ENCODE peak calls at places on chromosomes 13 and 19, in seven cellular contexts. Z is lung, Q is OCI-LY7, G is left ventricle myocardium inferior, O is suprapubic skin, W is tibial artery, Y is Peyer's patch. C is an unnamed sample. For H3K4me1, the result is how much of the 10 kb centered on the place peaks cover.

GRCh38 chr13:48891586-48891985 is 84.1 kb upstream of the FNDC3A start:
- DNase-seq in Y (no peak), O (no peak), Z (no peak), G (no peak), W (no peak), Q (no peak), C (no peak)

GRCh38 chr19:38386968-38387549 is 775 bp downstream of the GGN start:
- DNase-seq in G (peak), Y (no peak), W (peak), O (peak), Q (no peak), Z (no peak), C (no peak)

GRCh38 chr19:19170053-19170945 is at the start of gene MEF2B:
- DNase-seq in G (peak), W (peak), Q (peak), Y (peak), O (peak), Z (peak), C (peak)

GRCh38 chr19:38151242-38151641 is 72.8 kb downstream of the DPF1 start:
- DNase-seq in W (no peak), G (no peak), Z (no peak), Q (no peak), O (no peak), Y (no peak), C (no peak)

GRCh38 chr13:110257408-110257807 is 49.5 kb downstream of the COL4A1 start:
- DNase-seq in O (no peak), Z (no peak), Y (no peak), W (no peak), G (no peak), Q (no peak), C (no peak)

GRCh38 chr19:55083004-55083850 is 7.6 kb downstream of the EPS8L1 start:
- DNase-seq in O (no peak), Q (no peak), Z (no peak), G (no peak), W (no peak), Y (no peak), C (no peak)

GRCh38 chr13:28819046-28819747 is 942 bp upstream of the MTUS2 start:
- DNase-seq in Z (no peak), Q (no peak), O (no peak), Y (no peak), G (no peak), W (no peak), C (no peak)

GRCh38 chr19:2524361-2524839 is 48.5 kb downstream of the GADD45B start:
- DNase-seq in G (no peak), W (no peak), O (no peak), Y (no peak), Z (no peak), Q (no peak), C (no peak)

GRCh38 chr19:34313188-34313587 is 51.8 kb upstream of the GPI start:
- DNase-seq in G (no peak), W (no peak), Q (no peak), O (no peak), Y (no peak), Z (no peak), C (no peak)

GRCh38 chr19:43446746-43447489 is 18.5 kb downstream of the LYPD3 start:
- DNase-seq in G (peak), Y (peak), Q (peak), Z (peak), W (peak), O (peak), C (peak)

GRCh38 chr13:26132756-26133155 is 80.9 kb upstream of the SHISA2 start:
- DNase-seq in Y (no peak), Q (no peak), W (no peak), O (no peak), Z (no peak), G (no peak), C (no peak)

GRCh38 chr13:62250501-62251175 is 835.0 kb upstream of the PCDH20 start:
- DNase-seq in Q (no peak), W (no peak), Y (no peak), Z (no peak), G (no peak), O (no peak), C (no peak)

GRCh38 chr13:100550433-100550832 is 38.2 kb downstream of the GGACT start:
- DNase-seq in Q (no peak), G (peak), Y (no peak), W (no peak), Z (no peak), O (no peak), C (no peak)

GRCh38 chr19:42424345-42424707 is 2.9 kb downstream of the LIPE start:
- DNase-seq in Y (no peak), O (no peak), Q (no peak), G (no peak), W (no peak), Z (no peak), C (no peak)

GRCh38 chr19:56101746-56102535 is 19.2 kb downstream of the ZNF787 start:
- DNase-seq in Q (no peak), W (no peak), O (no peak), G (no peak), Z (no peak), Y (no peak), C (no peak)

GRCh38 chr13:39036212-39036611 is 1.7 kb downstream of the PROSER1 start:
- DNase-seq in G (no peak), Y (no peak), W (no peak), Q (peak), O (no peak), Z (no peak), C (no peak)

GRCh38 chr19:5445071-5445470 is 10.1 kb upstream of the ZNRF4 start:
- DNase-seq in W (no peak), Q (no peak), G (no peak), Y (no peak), Z (no peak), O (no peak), C (no peak)

GRCh38 chr19:21202865-21203494 is 61.1 kb downstream of the ZNF431 start:
- DNase-seq in O (no peak), Z (no peak), Q (peak), G (no peak), W (no peak), Y (no peak), C (peak)

GRCh38 chr19:48874309-48875135 is 2.3 kb downstream of the PPP1R15A start:
- DNase-seq in W (no peak), Y (peak), Z (no peak), O (no peak), G (no peak), Q (no peak), C (peak)

GRCh38 chr19:48881741-48882657 is 9.8 kb downstream of the PPP1R15A start:
- DNase-seq in G (no peak), Z (no peak), O (no peak), Y (no peak), W (no peak), Q (peak), C (peak)

GRCh38 chr19:48878219-48879024 is 6.2 kb downstream of the PPP1R15A start:
- DNase-seq in Y (no peak), Q (no peak), O (no peak), Z (no peak), W (peak), G (no peak), C (no peak)

GRCh38 chr19:48877900-48878218 is 5.6 kb downstream of the PPP1R15A start:
- DNase-seq in W (no peak), O (no peak), Z (no peak), G (no peak), Q (no peak), Y (no peak), C (no peak)

GRCh38 chr19:48879025-48879572 is 6.9 kb downstream of the PPP1R15A start:
- DNase-seq in W (no peak), O (no peak), Q (no peak), Y (no peak), G (no peak), Z (no peak), C (no peak)
- H3K27ac ChIP-seq in W (peak), O (no peak), Q (peak), Y (no peak), G (peak), Z (peak), C (no peak)

GRCh38 chr13:109208522-109208921 is 577.9 kb downstream of the IRS2 start:
- DNase-seq in O (no peak), G (no peak), Z (no peak), Y (no peak), Q (no peak), W (no peak), C (no peak)

GRCh38 chr13:109209526-109209925 is 576.9 kb downstream of the IRS2 start:
- DNase-seq in W (no peak), O (no peak), Q (no peak), Y (no peak), G (no peak), Z (no peak), C (no peak)

GRCh38 chr13:109206616-109207015 is 577.2 kb downstream of the MYO16 start:
- DNase-seq in Y (no peak), G (no peak), Q (no peak), Z (no peak), O (no peak), W (no peak), C (no peak)

GRCh38 chr13:109205315-109205714 is 575.9 kb downstream of the MYO16 start:
- DNase-seq in Q (no peak), W (no peak), G (no peak), O (no peak), Z (no peak), Y (no peak), C (no peak)

GRCh38 chr13:109207618-109208017 is 578.2 kb downstream of the MYO16 start:
- DNase-seq in Y (no peak), Z (no peak), G (no peak), O (no peak), Q (no peak), W (no peak), C (no peak)
- H3K4me1 ChIP-seq in Y (under half), Z (under half), G (under half), O (under half), Q (under half), W (under half), C (under half)

DNA sequence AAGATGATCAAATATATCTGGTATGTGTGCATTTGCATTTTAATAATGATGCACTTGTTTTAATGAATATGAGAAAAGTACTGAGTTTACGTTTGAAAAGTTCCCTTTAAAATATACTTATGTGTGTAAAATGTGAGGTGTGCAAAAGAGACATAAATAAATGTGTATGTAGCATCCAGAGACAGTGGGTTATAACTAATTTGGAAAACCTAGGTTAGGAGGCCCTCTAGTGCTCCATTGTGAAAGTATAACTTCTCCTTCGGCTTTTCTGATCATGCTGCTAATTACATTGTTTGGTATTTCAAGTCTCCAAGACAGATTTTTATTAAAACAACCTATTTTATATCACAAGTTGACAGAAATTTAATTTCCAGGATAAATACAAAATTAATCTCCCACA is 30.1 kb downstream of the SCEL start:
- DNase-seq in O (no peak), Y (no peak), G (no peak), Z (no peak), Q (peak), W (no peak), C (no peak)
- TF ChIP-seq CTCF in O (peak), Y (peak), G (peak), Z (peak), Q (peak), W (no peak), C (peak)

GRCh38 chr19:17243340-17243853 is 2.3 kb downstream of the NR2F6 start:
- DNase-seq in Q (no peak), G (no peak), O (no peak), Z (no peak), W (no peak), Y (no peak), C (no peak)

GRCh38 chr19:17243854-17244617 is 1.7 kb downstream of the NR2F6 start:
- DNase-seq in G (peak), Z (no peak), Q (peak), W (peak), O (no peak), Y (no peak), C (no peak)

GRCh38 chr19:17245535-17245984 is at the start of gene NR2F6:
- DNase-seq in W (no peak), O (no peak), Y (no peak), Q (no peak), G (no peak), Z (no peak), C (no peak)

GRCh38 chr19:17246681-17247425 is 1.1 kb upstream of the NR2F6 start:
- DNase-seq in O (no peak), Y (no peak), G (peak), W (no peak), Q (no peak), Z (no peak), C (no peak)

DNA sequence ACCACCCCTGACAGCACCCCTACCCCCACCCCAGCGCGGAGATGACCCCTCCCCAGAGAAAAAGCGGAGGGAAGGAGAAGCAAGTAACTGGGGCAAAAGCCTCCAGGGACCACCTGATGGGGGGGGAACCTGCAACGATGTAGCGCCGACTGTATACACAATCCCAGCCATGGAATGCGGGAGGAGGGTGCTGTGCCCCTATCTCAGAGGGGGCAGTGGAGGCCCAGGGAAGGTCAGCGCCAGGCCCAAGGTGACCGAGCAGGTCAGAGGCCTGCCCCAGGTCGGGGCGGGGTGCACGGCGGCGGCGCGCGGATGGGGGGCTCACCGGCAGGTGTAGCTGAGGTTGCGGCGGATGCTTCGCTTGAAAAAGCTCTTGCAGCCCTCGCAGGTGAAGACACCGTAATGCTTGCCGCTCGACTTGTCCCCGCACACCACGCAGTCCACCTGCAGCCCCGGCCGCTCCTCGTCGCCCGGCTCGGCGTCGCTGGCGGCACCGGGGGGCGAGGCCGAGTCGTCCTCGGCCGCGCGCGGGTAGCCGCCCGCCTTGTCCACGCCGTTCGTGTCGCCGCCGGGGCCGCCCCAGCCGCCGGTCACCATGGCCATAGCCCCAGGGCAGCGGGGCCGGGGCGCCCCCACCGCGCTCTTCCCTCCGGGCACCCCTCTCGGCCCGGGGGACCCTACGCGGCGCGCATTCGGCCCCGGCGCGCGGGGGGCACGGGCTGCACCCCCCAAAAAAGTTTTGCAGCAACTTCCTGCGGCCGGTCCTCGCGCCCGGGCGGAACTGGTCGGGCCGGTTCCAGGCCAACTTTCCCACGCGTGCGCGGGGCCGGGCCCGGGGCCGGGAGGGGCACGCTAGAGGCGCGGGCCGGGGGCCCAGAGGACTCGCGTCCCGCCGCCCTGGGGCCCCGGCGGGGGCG is 843 bp downstream of the NR2F6 start:
- DNase-seq in Y (no peak), O (no peak), W (no peak), Q (peak), Z (no peak), G (peak), C (no peak)
- H3K27ac ChIP-seq in Y (peak), O (peak), W (peak), Q (peak), Z (peak), G (peak), C (no peak)

GRCh38 chr13:36089130-36089529 is 42.1 kb downstream of the DCLK1 start:
- DNase-seq in O (no peak), Q (no peak), Y (no peak), W (no peak), G (no peak), Z (no peak), C (no peak)
- H3K4me1 ChIP-seq in O (under half), Q (under half), Y (under half), W (under half), G (under half), Z (under half), C (under half)

DNA sequence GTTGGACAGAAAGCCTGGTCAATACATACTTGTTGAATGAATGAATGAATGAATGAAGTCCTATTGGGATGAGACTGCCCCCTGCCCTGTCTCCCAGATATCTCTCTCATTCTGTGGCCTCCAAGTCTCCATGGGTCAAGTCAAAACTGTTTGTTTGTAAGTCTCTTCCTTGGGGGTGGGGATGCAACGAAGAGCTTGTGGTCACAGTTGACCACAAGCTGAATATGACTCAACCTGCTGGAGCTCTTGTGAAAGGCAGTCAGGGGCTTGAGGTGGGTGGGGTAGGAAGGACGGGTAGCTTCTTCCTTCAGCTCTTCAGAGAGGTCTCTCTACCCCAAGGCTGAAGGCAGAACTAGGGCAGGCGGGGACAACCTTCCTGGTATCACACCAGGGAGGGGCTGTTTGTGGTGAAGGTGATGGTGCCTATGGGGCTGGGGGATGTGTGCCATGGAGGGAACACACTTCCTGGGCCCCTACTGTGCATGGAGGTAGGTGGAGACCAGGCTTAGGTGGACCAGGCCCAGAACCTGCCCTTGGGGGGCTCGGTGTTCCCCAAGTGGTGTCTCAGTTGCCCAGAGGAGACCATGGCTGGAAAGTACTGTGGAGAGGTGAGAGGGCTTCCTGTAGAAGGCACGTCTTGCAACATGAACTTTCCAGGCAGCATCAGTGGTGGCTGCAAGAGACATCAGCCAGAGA is 8.0 kb downstream of the MYO1F start:
- DNase-seq in Q (no peak), G (peak), O (no peak), Z (peak), Y (peak), W (peak), C (peak)
- TF ChIP-seq CTCF in Q (no peak), G (no peak), O (no peak), Z (no peak), Y (no peak), W (no peak), C (no peak)

DNA sequence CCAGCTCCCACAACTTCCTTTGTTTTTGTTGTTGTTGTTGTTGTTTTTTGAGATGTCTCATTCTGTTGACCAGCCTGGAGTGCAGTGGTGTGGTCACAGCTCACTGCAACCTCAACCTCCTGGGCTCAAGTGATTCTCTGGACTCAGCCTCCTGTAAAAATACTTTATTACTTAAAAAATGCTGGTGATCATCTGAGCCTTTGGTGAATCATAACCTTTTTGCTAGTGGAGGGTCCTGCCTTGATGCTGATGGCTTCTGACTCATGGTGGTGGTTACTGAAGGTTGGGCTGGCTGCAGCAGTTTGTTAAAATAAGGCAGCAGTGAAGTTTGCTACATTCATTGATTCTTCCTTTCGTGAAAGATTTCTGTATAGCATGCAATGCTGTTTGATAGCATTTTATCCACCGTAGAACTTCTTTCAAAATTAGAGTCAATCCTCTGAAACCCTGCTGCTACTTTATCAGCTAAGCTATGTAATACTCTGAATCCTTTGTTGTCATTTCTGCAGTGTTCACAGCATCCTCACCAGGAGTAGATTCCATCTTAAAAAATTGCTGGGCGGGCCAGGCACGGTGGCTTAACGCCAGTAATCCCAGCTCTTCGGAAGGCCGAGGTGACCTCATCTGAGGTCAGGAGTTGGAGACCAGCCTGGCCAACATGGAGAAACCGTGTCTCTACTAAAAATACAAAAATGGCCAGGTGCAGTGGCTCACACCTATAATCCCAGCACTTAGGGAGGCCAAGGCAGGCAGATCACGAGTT is 18.0 kb downstream of the ARHGAP35 start:
- DNase-seq in G (no peak), W (no peak), Z (no peak), Y (no peak), Q (no peak), O (no peak), C (no peak)
- H3K27ac ChIP-seq in G (peak), W (no peak), Z (no peak), Y (no peak), Q (no peak), O (no peak), C (no peak)

DNA sequence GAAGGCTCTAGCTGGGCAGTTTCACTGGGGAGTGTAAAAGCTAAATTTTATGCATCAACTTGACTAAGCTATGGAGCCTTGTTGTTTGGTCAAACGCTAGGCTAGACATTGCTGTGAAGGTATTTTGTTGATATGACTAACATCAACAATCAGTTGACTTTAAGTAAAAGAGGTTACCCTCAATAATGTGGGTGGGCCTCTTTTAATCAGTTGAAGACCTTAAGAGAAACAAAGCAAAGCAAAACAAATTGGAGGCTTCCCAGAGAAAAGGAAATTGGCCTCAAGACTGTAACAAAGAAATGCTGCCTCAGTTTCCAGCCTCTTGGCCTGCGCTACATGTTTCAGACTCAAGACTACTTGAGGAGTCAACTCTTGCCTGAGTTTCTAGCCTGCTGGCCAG is 50.0 kb upstream of the TSC22D1 start:
- DNase-seq in W (no peak), Q (no peak), O (no peak), Z (no peak), G (no peak), Y (no peak), C (no peak)
- H3K4me1 ChIP-seq in W (under half), Q (under half), O (under half), Z (under half), G (under half), Y (under half), C (under half)

C was measured in CD8-positive, alpha-beta T cell.